ENCODE peak calls at places on chromosomes 2 and 18, in ten cellular contexts. Z is activated CD8-positive, alpha-beta T cell treated with anti-CD3 and anti-CD28 coated beads for 36 hours; J is putamen; N is GM12891; L is iPS-NIHi11; I is cardiac septum; E is endothelial cell of umbilical vein; O is neuronal stem cell; U is CD4-positive, alpha-beta T cell; V is HCEC 1CT. F is an unnamed sample.

GRCh38 chr2:228747478-228747877 is 523.6 kb downstream of the PID1 start:
- DNase-seq in Z (no peak), J (peak), N (no peak), L (no peak), I (no peak), E (no peak), O (no peak), U (no peak), V (no peak), F (no peak)

GRCh38 chr2:72001937-72002690 is 145.5 kb downstream of the CYP26B1 start:
- DNase-seq in Z (no peak), J (no peak), N (no peak), L (peak), I (no peak), E (no peak), O (no peak), U (no peak), V (no peak), F (no peak)

GRCh38 chr2:241803387-241804325 is 5.3 kb upstream of the NEU4 start:
- DNase-seq in Z (peak), J (peak), N (peak), L (peak), I (no peak), E (peak), O (no peak), U (peak), V (peak), F (no peak)

GRCh38 chr2:37190290-37190689 is 1.8 kb upstream of the SULT6B1 start:
- DNase-seq in Z (no peak), J (no peak), N (no peak), L (no peak), I (no peak), E (no peak), O (no peak), U (no peak), V (no peak), F (no peak)

GRCh38 chr2:1818404-1818803 is 74.1 kb upstream of the PXDN start:
- DNase-seq in Z (no peak), J (no peak), N (no peak), L (no peak), I (no peak), E (no peak), O (no peak), U (no peak), V (peak), F (no peak)

GRCh38 chr2:241882090-241882625 is 12.6 kb downstream of the RTP5 start:
- DNase-seq in Z (peak), J (no peak), N (peak), L (peak), I (no peak), E (no peak), O (no peak), U (no peak), V (no peak), F (peak)

GRCh38 chr18:12741351-12741750 is 38.5 kb downstream of the PSMG2 start:
- DNase-seq in Z (no peak), J (no peak), N (no peak), L (no peak), I (no peak), E (no peak), O (no peak), U (no peak), V (peak), F (no peak)

GRCh38 chr2:224945134-224945533 is 97.1 kb downstream of the DOCK10 start:
- DNase-seq in Z (no peak), J (no peak), N (no peak), L (no peak), I (no peak), E (no peak), O (no peak), U (no peak), V (no peak), F (no peak)